ENCODE peak calls at places on chromosomes 2 and 18, in seven cellular contexts. P is ovary, N is small intestine, W is upper lobe of right lung, K is aorta, B is left ventricle myocardium inferior, T is mesendoderm. J is an unnamed sample.

GRCh38 chr2:45567974-45568789 is 42.9 kb downstream of the SRBD1 start:
- DNase-seq in P (no peak), N (peak; percentile 85), W (no peak), K (no peak), B (no peak), T (peak; percentile 29), J (no peak)

GRCh38 chr2:169069341-169069740 is at the start of gene DHRS9:
- DNase-seq in P (no peak), N (no peak), W (peak; percentile 63), K (no peak), B (no peak), T (peak; percentile 50), J (no peak)

GRCh38 chr2:230991598-230991997 is 4.3 kb upstream of the SPATA3 start:
- DNase-seq in P (no peak), N (peak; percentile 56), W (no peak), K (no peak), B (no peak), T (no peak), J (no peak)

GRCh38 chr2:68715353-68716041 is 19.1 kb upstream of the ARHGAP25 start:
- DNase-seq in P (peak; percentile 25), N (peak; percentile 63), W (peak; percentile 71), K (peak; percentile 59), B (no peak), T (peak; percentile 97), J (no peak)

GRCh38 chr2:3665886-3666612 is 8.0 kb downstream of the ALLC start:
- DNase-seq in P (no peak), N (no peak), W (peak; percentile 53), K (no peak), B (no peak), T (no peak), J (peak; percentile 71)

GRCh38 chr18:36446059-36446458 is 148.5 kb downstream of the FHOD3 start:
- DNase-seq in P (no peak), N (no peak), W (no peak), K (no peak), B (no peak), T (no peak), J (no peak)

GRCh38 chr18:12079504-12080237 is 14.0 kb upstream of the ANKRD62 start:
- DNase-seq in P (no peak), N (no peak), W (no peak), K (peak; percentile 54), B (no peak), T (no peak), J (no peak)

GRCh38 chr2:50346586-50347351 is 685.2 kb downstream of the NRXN1 start:
- DNase-seq in P (no peak), N (no peak), W (no peak), K (no peak), B (no peak), T (peak; percentile 20), J (no peak)

GRCh38 chr18:61761875-61762274 is 130.9 kb downstream of the RNF152 start:
- DNase-seq in P (no peak), N (no peak), W (no peak), K (no peak), B (no peak), T (no peak), J (no peak)

GRCh38 chr2:173094731-173095130 is 19.1 kb downstream of the MAP3K20 start:
- DNase-seq in P (no peak), N (no peak), W (no peak), K (no peak), B (no peak), T (no peak), J (no peak)
- H3K27ac ChIP-seq in P (no peak overlapping the region), N (no peak overlapping the region), W (no peak overlapping the region), K (no peak overlapping the region), B (peak overlapping the region; percentile 1), T (no peak overlapping the region), J (no peak overlapping the region)

GRCh38 chr18:70662588-70662987 is 373.7 kb downstream of the SOCS6 start:
- DNase-seq in P (no peak), N (no peak), W (no peak), K (no peak), B (no peak), T (no peak), J (no peak)
- H3K27me3 ChIP-seq in P (no peaks in the 10 kb centered on the region), N (no peaks in the 10 kb centered on the region), W (no peaks in the 10 kb centered on the region), K (no peaks in the 10 kb centered on the region), B (no peaks in the 10 kb centered on the region), T (no peaks in the 10 kb centered on the region), J (no peaks in the 10 kb centered on the region)

DNA sequence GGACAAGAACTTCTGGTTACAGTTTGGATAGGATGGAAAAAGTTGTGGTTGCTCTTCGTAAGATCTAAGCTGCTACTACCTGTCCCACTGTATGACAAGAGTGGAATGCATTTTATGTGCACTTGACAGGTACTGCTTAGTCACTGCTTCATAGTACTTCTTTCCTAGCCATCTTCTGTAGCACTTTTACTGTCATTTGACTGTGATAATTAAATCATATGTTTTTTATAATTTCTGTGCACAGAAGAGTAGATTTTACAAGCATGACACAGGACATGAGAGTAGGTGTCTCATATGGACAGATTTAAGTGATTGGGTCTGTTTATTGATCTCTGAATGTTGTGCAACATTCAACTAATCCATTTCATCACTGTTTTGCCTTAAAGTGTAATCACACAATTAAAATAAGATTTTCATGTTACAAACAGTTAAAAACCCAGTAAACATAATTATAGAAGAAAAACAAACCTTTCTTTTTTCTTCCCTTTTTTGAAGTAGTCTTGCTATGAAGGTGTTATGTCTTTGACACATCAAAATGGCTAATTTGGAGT is 2.9 kb downstream of the SPATS2L start:
- DNase-seq in P (no peak), N (no peak), W (no peak), K (no peak), B (no peak), T (no peak), J (no peak)
- H3K27ac ChIP-seq in P (no peak overlapping the region), N (no peak overlapping the region), W (no peak overlapping the region), K (no peak overlapping the region), B (peak overlapping the region; percentile 96), T (no peak overlapping the region), J (peak overlapping the region; percentile 98)

DNA sequence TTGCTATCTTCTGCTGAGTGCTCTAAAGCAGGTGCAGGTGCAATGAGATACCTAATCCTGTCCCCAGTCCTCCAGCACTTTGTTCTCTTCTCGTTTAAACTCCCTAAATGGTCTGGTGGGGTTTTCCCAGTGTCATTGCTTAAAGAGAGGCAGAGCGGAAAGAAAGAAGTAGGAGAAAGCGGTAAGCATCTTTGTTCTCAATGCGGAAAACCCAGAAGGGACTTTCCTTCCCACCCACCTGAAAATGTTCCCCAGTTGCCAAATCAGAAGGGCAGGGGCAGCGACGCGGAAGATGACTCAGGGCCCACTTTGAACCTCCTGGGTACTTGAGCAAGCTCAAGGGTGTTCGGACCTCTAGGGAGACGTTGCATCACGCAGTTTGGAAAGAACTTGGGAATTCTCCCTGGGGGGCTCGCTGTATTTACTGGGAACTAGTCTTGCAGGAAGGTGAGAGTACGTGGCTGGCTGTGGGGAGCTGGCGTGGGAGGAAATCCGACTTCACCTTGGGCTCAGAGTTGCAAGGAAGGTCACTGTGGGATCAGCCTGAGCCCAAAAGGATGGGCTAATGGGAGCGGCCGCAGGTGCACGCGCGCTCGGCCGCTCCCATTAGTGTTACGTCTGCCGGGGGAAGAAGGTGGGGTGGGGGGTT is 587 bp upstream of the SGPP2 start:
- DNase-seq in P (no peak), N (peak; percentile 55), W (peak; percentile 72), K (no peak), B (no peak), T (no peak), J (no peak)
- H3K27me3 ChIP-seq in P (no peaks in the 10 kb centered on the region), N (peaks cover 10% of the 10 kb centered on the region), W (peaks cover 25% of the 10 kb centered on the region), K (no peaks in the 10 kb centered on the region), B (peaks cover 36% of the 10 kb centered on the region), T (peaks cover 47% of the 10 kb centered on the region), J (peaks cover 4% of the 10 kb centered on the region)

J was measured in vagina.